ENCODE peak calls at places on chromosomes 5 and 9, in seven cellular contexts. E, V, S, N, T, Z and C are unnamed samples.

GRCh38 chr5:61329729-61330128 is 2.3 kb upstream of the ZSWIM6 start:
- DNase-seq in E (no peak), V (no peak), S (no peak), N (peak), T (peak), Z (no peak), C (no peak)

GRCh38 chr9:750264-750967 is 91.1 kb upstream of the DMRT1 start:
- DNase-seq in E (no peak), V (no peak), S (no peak), N (no peak), T (no peak), Z (no peak), C (no peak)

GRCh38 chr9:129273941-129274709 is 96.1 kb upstream of the IER5L start:
- DNase-seq in E (no peak), V (no peak), S (no peak), N (no peak), T (no peak), Z (no peak), C (no peak)

GRCh38 chr5:172723508-172723907 is 47.5 kb downstream of the DUSP1 start:
- DNase-seq in E (no peak), V (no peak), S (no peak), N (no peak), T (no peak), Z (no peak), C (no peak)

GRCh38 chr5:132687995-132688394 is 14.2 kb downstream of the IL4 start:
- DNase-seq in E (peak), V (no peak), S (no peak), N (no peak), T (no peak), Z (no peak), C (no peak)

GRCh38 chr9:126395439-126396212 is 69.0 kb downstream of the MVB12B start:
- DNase-seq in E (no peak), V (no peak), S (no peak), N (peak), T (peak), Z (no peak), C (no peak)

GRCh38 chr9:133514475-133515239 is 10.1 kb downstream of the MYMK start:
- DNase-seq in E (no peak), V (no peak), S (no peak), N (no peak), T (no peak), Z (no peak), C (no peak)

GRCh38 chr5:944992-945685 is 52.5 kb downstream of the TRIP13 start:
- DNase-seq in E (no peak), V (no peak), S (no peak), N (no peak), T (peak), Z (no peak), C (peak)

GRCh38 chr5:115069087-115069968 is 100.4 kb downstream of the TRIM36 start:
- DNase-seq in E (peak), V (peak), S (peak), N (peak), T (peak), Z (peak), C (no peak)

GRCh38 chr5:31021181-31021624 is 172.3 kb upstream of the CDH6 start:
- DNase-seq in E (no peak), V (no peak), S (no peak), N (peak), T (no peak), Z (no peak), C (no peak)

GRCh38 chr5:163453705-163454104 is 6.2 kb downstream of the NUDCD2 start:
- DNase-seq in E (no peak), V (no peak), S (no peak), N (peak), T (peak), Z (no peak), C (no peak)

GRCh38 chr5:169350016-169350415 is 49.1 kb upstream of the SLIT3 start:
- DNase-seq in E (no peak), V (no peak), S (no peak), N (peak), T (peak), Z (no peak), C (no peak)

GRCh38 chr9:116297346-116297745 is 143.8 kb downstream of the PAPPA start:
- DNase-seq in E (no peak), V (no peak), S (no peak), N (no peak), T (no peak), Z (no peak), C (no peak)

GRCh38 chr5:42951169-42951846 is 88.8 kb downstream of the ANXA2R start:
- DNase-seq in E (no peak), V (no peak), S (no peak), N (peak), T (no peak), Z (no peak), C (no peak)

GRCh38 chr9:2215941-2216441 is 200.8 kb downstream of the SMARCA2 start:
- DNase-seq in E (no peak), V (no peak), S (no peak), N (no peak), T (no peak), Z (no peak), C (no peak)

GRCh38 chr5:36569456-36569855 is 37.0 kb upstream of the SLC1A3 start:
- DNase-seq in E (no peak), V (no peak), S (no peak), N (no peak), T (no peak), Z (no peak), C (no peak)

GRCh38 chr5:132017316-132017715 is 5.9 kb upstream of the ACSL6 start:
- DNase-seq in E (no peak), V (no peak), S (no peak), N (no peak), T (no peak), Z (no peak), C (no peak)

GRCh38 chr5:141476132-141476909 is 555 bp downstream of the PCDHGC3 start:
- DNase-seq in E (peak), V (no peak), S (peak), N (peak), T (peak), Z (peak), C (no peak)

GRCh38 chr5:133050500-133050899 is 1.3 kb upstream of the HSPA4 start:
- DNase-seq in E (peak), V (no peak), S (peak), N (no peak), T (no peak), Z (no peak), C (no peak)

GRCh38 chr5:7157083-7157482 is 238.9 kb upstream of the ADCY2 start:
- DNase-seq in E (no peak), V (no peak), S (no peak), N (no peak), T (no peak), Z (no peak), C (no peak)

GRCh38 chr5:111070272-111071134 is 1.0 kb upstream of the TSLP start:
- DNase-seq in E (peak), V (peak), S (peak), N (no peak), T (peak), Z (no peak), C (no peak)

GRCh38 chr9:100724932-100725331 is 147.1 kb downstream of the CAVIN4 start:
- DNase-seq in E (no peak), V (no peak), S (no peak), N (no peak), T (no peak), Z (no peak), C (no peak)

GRCh38 chr5:69024241-69024651 is 69.6 kb upstream of the SLC30A5 start:
- DNase-seq in E (peak), V (peak), S (peak), N (peak), T (peak), Z (peak), C (no peak)

GRCh38 chr9:130295945-130296782 is 30.6 kb downstream of the HMCN2 start:
- DNase-seq in E (no peak), V (no peak), S (no peak), N (no peak), T (no peak), Z (no peak), C (no peak)

GRCh38 chr5:150503977-150504620 is 3.8 kb upstream of the NDST1 start:
- DNase-seq in E (no peak), V (no peak), S (no peak), N (no peak), T (no peak), Z (no peak), C (no peak)

GRCh38 chr5:58849995-58850667 is 267.3 kb downstream of the RAB3C start:
- DNase-seq in E (no peak), V (peak), S (peak), N (peak), T (peak), Z (peak), C (no peak)

GRCh38 chr5:90092734-90093133 is 316.8 kb downstream of the CETN3 start:
- DNase-seq in E (no peak), V (no peak), S (no peak), N (no peak), T (no peak), Z (no peak), C (no peak)

GRCh38 chr9:29211681-29212589 is 1638.7 kb upstream of the C9orf72 start:
- DNase-seq in E (peak), V (peak), S (peak), N (no peak), T (peak), Z (no peak), C (peak)

GRCh38 chr5:124264499-124264898 is 481.9 kb downstream of the ZNF608 start:
- DNase-seq in E (no peak), V (no peak), S (no peak), N (peak), T (no peak), Z (no peak), C (no peak)

GRCh38 chr5:103505581-103506305 is 56.8 kb downstream of the NUDT12 start:
- DNase-seq in E (no peak), V (no peak), S (no peak), N (peak), T (peak), Z (no peak), C (no peak)

GRCh38 chr5:6448622-6449464 is at the start of gene UBE2QL1:
- DNase-seq in E (peak), V (no peak), S (peak), N (no peak), T (peak), Z (no peak), C (peak)

GRCh38 chr5:148998174-148998797 is 64.6 kb downstream of the SH3TC2 start:
- DNase-seq in E (no peak), V (peak), S (peak), N (peak), T (peak), Z (peak), C (no peak)

GRCh38 chr5:172178301-172179031 is 9.6 kb downstream of the STK10 start:
- DNase-seq in E (no peak), V (no peak), S (no peak), N (no peak), T (no peak), Z (peak), C (no peak)

DNA sequence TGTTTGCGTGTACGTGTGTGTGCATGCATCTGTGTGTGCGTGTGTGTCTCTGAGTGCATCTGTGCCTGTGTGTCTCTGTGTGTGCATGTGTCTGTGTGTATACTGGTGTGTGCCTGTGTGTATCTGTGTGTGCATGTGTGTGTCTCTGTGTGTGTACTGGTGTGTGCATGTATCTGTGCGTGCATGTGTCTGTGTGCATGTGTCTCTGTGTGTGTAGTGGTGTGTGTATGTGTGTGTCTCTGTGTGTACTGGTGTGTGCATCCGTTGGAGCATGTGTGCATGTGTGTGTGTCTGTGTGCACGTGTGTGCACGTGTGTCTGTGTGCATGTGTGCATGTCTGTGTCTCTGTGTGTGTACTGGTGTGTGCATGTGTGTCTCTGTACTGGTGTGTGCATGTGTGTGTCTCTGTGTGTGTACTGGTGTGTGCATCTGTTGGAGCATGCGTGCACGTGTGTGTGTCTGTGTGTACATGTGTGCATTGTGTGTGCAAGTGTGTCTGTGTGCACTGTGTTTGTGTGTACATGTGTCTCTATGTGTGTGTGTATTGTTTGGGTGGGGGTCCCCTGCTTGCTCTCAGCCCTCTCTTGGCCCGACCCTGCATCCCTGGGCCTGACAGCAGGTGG is 23.8 kb upstream of the NOTCH1 start:
- DNase-seq in E (no peak), V (no peak), S (no peak), N (no peak), T (no peak), Z (no peak), C (no peak)
- H2AK5ac ChIP-seq in E (no peak), V (peak), S (peak), N (peak), T (no peak), Z (no peak), C (peak)

GRCh38 chr5:76601470-76601869 is 21.7 kb downstream of the F2RL2 start:
- DNase-seq in E (peak), V (peak), S (peak), N (peak), T (peak), Z (peak), C (no peak)
- H3K23ac ChIP-seq in E (no peak), V (no peak), S (no peak), N (no peak), T (no peak), Z (no peak), C (no peak)

GRCh38 chr5:82351754-82352145 is 73.6 kb upstream of the RPS23 start:
- DNase-seq in E (no peak), V (peak), S (peak), N (peak), T (peak), Z (no peak), C (no peak)
- H2AK5ac ChIP-seq in E (no peak), V (no peak), S (no peak), N (peak), T (no peak), Z (no peak), C (no peak)

GRCh38 chr9:113164536-113165300 is 13.9 kb downstream of the SLC31A2 start:
- DNase-seq in E (no peak), V (no peak), S (peak), N (peak), T (peak), Z (no peak), C (no peak)
- H3K23ac ChIP-seq in E (no peak), V (no peak), S (no peak), N (peak), T (no peak), Z (no peak), C (no peak)

GRCh38 chr9:105475302-105475701 is 27.5 kb downstream of the FSD1L start:
- DNase-seq in E (no peak), V (no peak), S (peak), N (peak), T (peak), Z (no peak), C (no peak)
- H2AK5ac ChIP-seq in E (no peak), V (no peak), S (no peak), N (no peak), T (no peak), Z (no peak), C (no peak)

DNA sequence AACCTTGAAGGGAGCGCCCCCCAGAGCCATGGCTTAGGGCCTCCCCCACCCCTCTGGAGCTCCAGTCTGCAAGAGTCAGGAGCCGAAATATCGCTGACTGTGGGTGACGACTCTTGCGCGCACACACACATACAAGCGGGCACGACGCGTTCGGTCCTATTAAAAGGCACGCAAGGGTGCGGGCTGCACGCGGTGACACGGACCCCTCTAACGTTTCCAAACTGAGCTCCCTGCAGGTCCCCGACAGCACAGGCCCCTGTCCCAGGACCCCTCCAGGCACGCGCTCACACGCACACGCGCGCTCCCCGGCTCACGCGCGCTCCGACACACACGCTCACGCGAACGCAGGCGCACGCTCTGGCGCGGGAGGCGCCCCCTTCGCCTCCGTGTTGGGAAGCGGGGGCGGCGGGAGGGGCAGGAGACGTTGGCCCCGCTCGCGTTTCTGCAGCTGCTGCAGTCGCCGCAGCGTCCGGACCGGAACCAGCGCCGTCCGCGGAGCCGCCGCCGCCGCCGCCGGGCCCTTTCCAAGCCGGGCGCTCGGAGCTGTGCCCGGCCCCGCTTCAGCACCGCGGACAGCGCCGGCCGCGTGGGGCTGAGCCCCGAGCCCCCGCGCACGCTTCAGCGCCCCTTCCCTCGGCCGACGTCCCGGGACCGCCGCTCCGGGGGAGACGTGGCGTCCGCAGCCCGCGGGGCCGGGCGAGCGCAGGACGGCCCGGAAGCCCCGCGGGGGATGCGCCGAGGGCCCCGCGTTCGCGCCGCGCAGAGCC is at the start of gene GRIN1:
- DNase-seq in E (peak), V (peak), S (peak), N (no peak), T (peak), Z (no peak), C (no peak)
- H3K23ac ChIP-seq in E (no peak), V (peak), S (no peak), N (no peak), T (no peak), Z (no peak), C (no peak)

DNA sequence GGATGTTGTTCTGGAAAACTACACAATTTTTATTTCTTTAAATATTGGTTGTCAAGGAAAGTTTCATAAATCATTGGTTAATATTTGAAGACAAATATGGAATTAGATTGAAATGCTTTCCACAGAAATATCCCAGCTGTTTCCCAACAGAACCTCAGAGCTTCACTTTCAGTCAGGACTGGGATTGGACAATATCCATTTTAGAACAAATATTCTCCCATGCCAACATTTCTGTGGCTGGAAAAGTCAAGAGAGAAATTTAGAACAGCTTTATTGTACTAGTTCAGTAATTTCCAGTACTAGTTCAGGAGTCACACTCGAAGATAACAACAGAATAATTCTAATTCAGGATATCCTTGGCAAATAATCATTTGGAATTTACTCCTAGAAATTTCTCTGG is 116.1 kb upstream of the TUT7 start:
- DNase-seq in E (no peak), V (no peak), S (no peak), N (peak), T (no peak), Z (no peak), C (no peak)
- H2AK5ac ChIP-seq in E (no peak), V (no peak), S (no peak), N (no peak), T (no peak), Z (no peak), C (no peak)